ENCODE peak calls at places on chromosomes 13 and 19, in nine cellular contexts. G is bronchial epithelial cell, U is dorsolateral prefrontal cortex, Y is GM12864, Q is BJ, V is MM.1S, I is psoas muscle, L is heart left ventricle, R is cardiac fibroblast. E is an unnamed sample.

GRCh38 chr19:38035515-38036495 is 128.8 kb downstream of the SIPA1L3 start:
- DNase-seq in L (peak; percentile 47), I (peak; percentile 72), R (peak; percentile 40), V (no peak), U (no peak), Q (no peak), G (no peak), Y (no peak), E (no peak)

GRCh38 chr13:75196112-75196855 is 285.7 kb downstream of the TBC1D4 start:
- DNase-seq in I (no peak), R (peak; percentile 88), Q (no peak), Y (no peak), G (no peak), U (no peak), L (no peak), V (no peak), E (no peak)

GRCh38 chr19:3149526-3150505 is 14.0 kb downstream of the GNA15 start:
- DNase-seq in Q (no peak), G (no peak), V (no peak), Y (no peak), U (no peak), I (no peak), L (no peak), R (no peak), E (no peak)

GRCh38 chr19:18279266-18279515 is 2.2 kb downstream of the JUND start:
- DNase-seq in I (no peak), Q (no peak), U (no peak), R (no peak), L (no peak), G (no peak), V (no peak), Y (no peak), E (no peak)

GRCh38 chr19:57887195-57887941 is 1.5 kb downstream of the ZNF814 start:
- DNase-seq in I (no peak), Q (no peak), G (peak; percentile 18), R (peak; percentile 50), V (no peak), L (no peak), Y (no peak), U (no peak), E (no peak)

GRCh38 chr13:45602183-45602582 is 13.4 kb downstream of the ERICH6B start:
- DNase-seq in I (no peak), V (no peak), Y (no peak), R (peak; percentile 34), G (no peak), Q (no peak), L (no peak), U (no peak), E (no peak)

GRCh38 chr19:11375143-11375948 is 880 bp downstream of the SWSAP1 start:
- DNase-seq in L (peak; percentile 70), R (no peak), G (no peak), Q (no peak), U (peak; percentile 53), I (peak; percentile 66), Y (no peak), V (peak; percentile 62), E (no peak)

GRCh38 chr13:40993987-40994386 is 25.1 kb downstream of the ELF1 start:
- DNase-seq in Y (no peak), I (no peak), U (no peak), V (no peak), Q (no peak), R (no peak), G (peak; percentile 99), L (no peak), E (no peak)

GRCh38 chr13:24868874-24869273 is 104.9 kb downstream of the RNF17 start:
- DNase-seq in R (no peak), L (no peak), G (no peak), Q (no peak), I (no peak), Y (no peak), V (no peak), U (no peak), E (no peak)

GRCh38 chr13:33497146-33497845 is 211.7 kb upstream of the STARD13 start:
- DNase-seq in L (no peak), R (no peak), U (no peak), Q (no peak), G (peak; percentile 64), I (no peak), V (no peak), Y (no peak), E (no peak)

GRCh38 chr19:3269972-3270667 is 45.7 kb downstream of the CELF5 start:
- DNase-seq in G (no peak), I (no peak), R (no peak), V (no peak), U (peak; percentile 51), L (no peak), Y (no peak), Q (no peak), E (no peak)

GRCh38 chr19:18589380-18590272 is 1.0 kb downstream of the REX1BD start:
- DNase-seq in R (peak; percentile 66), U (peak; percentile 65), V (peak; percentile 76), Y (no peak), I (peak; percentile 84), Q (no peak), L (peak; percentile 70), G (peak; percentile 41), E (peak; percentile 46)

GRCh38 chr19:35352448-35353304 is 5.0 kb downstream of the FFAR1 start:
- DNase-seq in Y (no peak), I (no peak), U (peak; percentile 79), G (peak; percentile 55), V (peak; percentile 59), Q (peak; percentile 3), R (peak; percentile 86), L (peak; percentile 69), E (peak; percentile 32)

GRCh38 chr13:50400930-50401553 is 385.8 kb downstream of the KCNRG start:
- DNase-seq in I (no peak), Q (peak; percentile 57), Y (no peak), L (no peak), R (peak; percentile 89), V (no peak), U (no peak), G (peak; percentile 90), E (peak; percentile 69)

GRCh38 chr13:112636401-112636975 is 48.5 kb upstream of the TUBGCP3 start:
- DNase-seq in V (no peak), Y (no peak), G (no peak), R (no peak), L (no peak), U (no peak), I (no peak), Q (no peak), E (no peak)

GRCh38 chr19:49468746-49469447 is 5.1 kb upstream of the FLT3LG start:
- DNase-seq in V (peak; percentile 94), Y (peak; percentile 97), R (peak; percentile 94), L (peak; percentile 92), U (no peak), G (peak; percentile 66), Q (no peak), I (peak; percentile 91), E (peak; percentile 81)

GRCh38 chr19:460877-461609 is at the start of gene SHC2:
- DNase-seq in Y (no peak), V (no peak), L (no peak), I (no peak), Q (no peak), G (no peak), R (no peak), U (no peak), E (no peak)

GRCh38 chr19:457636-458035 is 3.2 kb downstream of the SHC2 start:
- DNase-seq in I (peak; percentile 42), V (no peak), Q (no peak), U (no peak), Y (no peak), L (no peak), G (no peak), R (no peak), E (no peak)

GRCh38 chr19:458091-459042 is 2.5 kb downstream of the SHC2 start:
- DNase-seq in U (no peak), Y (no peak), G (no peak), L (no peak), R (no peak), Q (no peak), V (no peak), I (no peak), E (no peak)

GRCh38 chr19:461664-462551 is 1.1 kb upstream of the SHC2 start:
- DNase-seq in G (no peak), Y (no peak), L (no peak), U (peak; percentile 77), R (no peak), I (no peak), Q (no peak), V (no peak), E (no peak)

GRCh38 chr19:459724-460511 is 915 bp downstream of the SHC2 start:
- DNase-seq in R (peak; percentile 20), G (no peak), L (peak; percentile 71), Y (no peak), Q (no peak), V (no peak), U (peak; percentile 86), I (peak; percentile 79), E (no peak)
- H3K4me3 ChIP-seq in R (peak overlapping the region; percentile 45), G (peak overlapping the region; percentile 43), L (peak overlapping the region; percentile 65), Y (no peak overlapping the region), Q (peak overlapping the region; percentile 57), V (no peak overlapping the region), U (peak overlapping the region; percentile 87), I (peak overlapping the region; percentile 73), E (peak overlapping the region; percentile 18)

GRCh38 chr19:32881766-32882165 is 12.2 kb upstream of the SLC7A9 start:
- DNase-seq in Y (no peak), V (no peak), Q (no peak), L (no peak), G (no peak), U (no peak), R (no peak), I (peak; percentile 27), E (no peak)
- TF ChIP-seq CTCF in Y (no peak), V (no peak), Q (no peak), L (no peak), G (no peak), U (no peak), R (no peak), I (no peak), E (no peak)

GRCh38 chr19:17109962-17110598 is 34.5 kb downstream of the MYO9B start:
- DNase-seq in G (no peak), Y (peak; percentile 72), V (no peak), L (peak; percentile 75), Q (no peak), U (no peak), I (peak; percentile 76), R (no peak), E (no peak)
- H3K4me3 ChIP-seq in G (no peak overlapping the region), Y (peak overlapping the region; percentile 22), V (no peak overlapping the region), L (peak overlapping the region; percentile 15), Q (no peak overlapping the region), U (no peak overlapping the region), I (no peak overlapping the region), R (no peak overlapping the region), E (no peak overlapping the region)

DNA sequence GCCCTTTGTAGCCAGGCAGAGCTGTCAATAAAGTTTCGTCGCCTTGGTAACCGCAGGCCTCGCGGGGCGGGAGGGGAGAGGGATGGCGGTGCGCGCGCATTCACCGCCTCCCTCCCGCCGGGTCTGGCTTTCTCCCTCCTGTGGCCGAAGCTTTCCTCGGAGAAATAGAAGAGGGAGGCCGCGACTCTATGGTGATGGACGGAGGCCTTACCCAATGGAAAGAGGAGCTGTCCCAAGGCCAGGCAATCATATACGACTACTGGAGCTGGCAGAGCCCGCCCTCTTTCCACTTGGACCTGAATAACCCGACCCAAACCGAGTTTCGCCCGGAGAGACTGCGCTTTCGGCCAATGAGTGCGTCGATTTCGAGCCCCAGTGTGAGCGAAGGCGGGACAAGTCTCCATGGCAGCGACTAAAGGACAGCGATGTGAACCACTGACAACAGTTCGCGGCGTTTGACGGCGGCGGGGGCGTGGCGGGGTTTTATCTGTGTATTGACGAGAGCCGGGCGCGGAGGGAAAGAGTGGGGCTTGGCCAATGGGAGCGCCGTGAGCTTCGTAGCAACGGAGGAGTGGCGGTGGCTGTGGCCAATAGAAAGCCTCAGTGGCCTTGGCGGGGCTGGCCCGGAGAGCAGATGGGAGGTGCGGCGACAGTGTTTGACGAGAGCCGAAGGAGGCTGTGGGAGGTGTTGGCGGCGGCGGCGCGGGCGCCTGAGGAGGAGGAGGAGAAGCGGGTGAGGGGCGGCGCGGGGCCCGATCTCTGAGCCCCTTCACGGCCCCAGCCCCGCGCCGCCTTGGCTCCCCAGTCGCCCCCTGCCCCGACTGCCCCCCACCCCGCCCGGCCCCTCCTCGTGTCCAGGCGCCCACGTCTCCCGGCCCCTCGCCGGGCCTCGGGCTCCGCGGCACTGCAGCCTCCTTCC is at the start of gene KMT5C:
- DNase-seq in G (peak; percentile 100), U (peak; percentile 100), I (peak; percentile 100), Y (peak; percentile 100), Q (peak; percentile 100), L (peak; percentile 100), R (peak; percentile 100), V (peak; percentile 100), E (peak; percentile 100)
- TF ChIP-seq CTCF in G (peak; percentile 42), U (peak; percentile 40), I (peak; percentile 41), Y (no peak), Q (peak; percentile 56), L (peak; percentile 49), R (peak; percentile 37), V (peak; percentile 16), E (peak; percentile 24)